ENCODE peak calls at places on chromosome 14, in four cellular contexts. U is neural progenitor cell, B is thoracic aorta, Y is pancreas. L is an unnamed sample. For H3K4me1 and H3K9me3, the result is how much of the 10 kb centered on the place peaks cover.

GRCh38 chr14:54564071-54564798 is 2.7 kb upstream of the SAMD4A start:
- DNase-seq in U (peak), B (no peak), Y (no peak), L (peak)

GRCh38 chr14:101552786-101553231 is 8.5 kb upstream of the DIO3 start:
- DNase-seq in U (no peak), B (no peak), Y (no peak), L (no peak)

GRCh38 chr14:71403673-71404072 is 496.4 kb downstream of the PCNX1 start:
- DNase-seq in U (no peak), B (no peak), Y (no peak), L (no peak)

GRCh38 chr14:105089746-105090492 is 24.7 kb upstream of the GPR132 start:
- DNase-seq in U (no peak), B (no peak), Y (peak), L (no peak)

GRCh38 chr14:51095854-51096823 is 1.2 kb upstream of the TRIM9 start:
- DNase-seq in U (peak), B (peak), Y (peak), L (no peak)

GRCh38 chr14:59529189-59529588 is 44.9 kb downstream of the JKAMP start:
- DNase-seq in U (no peak), B (no peak), Y (no peak), L (no peak)

GRCh38 chr14:52131640-52132320 is 62.9 kb upstream of the NID2 start:
- DNase-seq in U (peak), B (peak), Y (peak), L (no peak)

GRCh38 chr14:25406818-25407217 is 356.9 kb upstream of the STXBP6 start:
- DNase-seq in U (peak), B (no peak), Y (no peak), L (no peak)

GRCh38 chr14:68574461-68574860 is 218.4 kb downstream of the ZFP36L1 start:
- DNase-seq in U (no peak), B (no peak), Y (no peak), L (no peak)

GRCh38 chr14:74400328-74400727 is 25.7 kb downstream of the SYNDIG1L start:
- DNase-seq in U (peak), B (no peak), Y (no peak), L (no peak)

GRCh38 chr14:32635103-32635719 is 303.5 kb upstream of the NPAS3 start:
- DNase-seq in U (no peak), B (no peak), Y (no peak), L (no peak)

GRCh38 chr14:104866451-104867370 is 1.6 kb downstream of the CEP170B start:
- DNase-seq in U (peak), B (no peak), Y (no peak), L (no peak)

GRCh38 chr14:74988131-74988530 is 14.6 kb upstream of the EIF2B2 start:
- DNase-seq in U (no peak), B (no peak), Y (no peak), L (no peak)

GRCh38 chr14:95293474-95293873 is 26.2 kb downstream of the CLMN start:
- DNase-seq in U (no peak), B (no peak), Y (no peak), L (no peak)

GRCh38 chr14:35404496-35405303 is at the start of gene NFKBIA:
- DNase-seq in U (peak), B (no peak), Y (peak), L (peak)

GRCh38 chr14:102437997-102438922 is 71.3 kb downstream of the ANKRD9 start:
- DNase-seq in U (peak), B (peak), Y (peak), L (peak)

GRCh38 chr14:103527408-103528157 is 1.4 kb upstream of the TRMT61A start:
- DNase-seq in U (no peak), B (no peak), Y (no peak), L (no peak)

GRCh38 chr14:93045211-93045674 is 70.5 kb downstream of the ITPK1 start:
- DNase-seq in U (peak), B (no peak), Y (no peak), L (no peak)

GRCh38 chr14:91223028-91223783 is 21.3 kb downstream of the GPR68 start:
- DNase-seq in U (no peak), B (no peak), Y (no peak), L (no peak)

GRCh38 chr14:49512147-49512551 is 74.0 kb downstream of the RPS29 start:
- DNase-seq in U (no peak), B (no peak), Y (no peak), L (no peak)

GRCh38 chr14:40417777-40418401 is 985.7 kb upstream of the FBXO33 start:
- DNase-seq in U (peak), B (no peak), Y (peak), L (no peak)

GRCh38 chr14:27427796-27428195 is 830.0 kb upstream of the NOVA1 start:
- DNase-seq in U (no peak), B (no peak), Y (no peak), L (no peak)

GRCh38 chr14:101350710-101351109 is 210.6 kb upstream of the DIO3 start:
- DNase-seq in U (no peak), B (no peak), Y (no peak), L (no peak)

GRCh38 chr14:61893371-61893940 is 131.2 kb downstream of the SNAPC1 start:
- DNase-seq in U (no peak), B (no peak), Y (no peak), L (no peak)

GRCh38 chr14:61891251-61891650 is 129.0 kb downstream of the SNAPC1 start:
- DNase-seq in U (peak), B (no peak), Y (no peak), L (no peak)

GRCh38 chr14:61894452-61895077 is 132.3 kb downstream of the SNAPC1 start:
- DNase-seq in U (peak), B (no peak), Y (peak), L (no peak)

GRCh38 chr14:61889914-61890351 is 127.7 kb downstream of the SNAPC1 start:
- DNase-seq in U (no peak), B (no peak), Y (no peak), L (peak)

DNA sequence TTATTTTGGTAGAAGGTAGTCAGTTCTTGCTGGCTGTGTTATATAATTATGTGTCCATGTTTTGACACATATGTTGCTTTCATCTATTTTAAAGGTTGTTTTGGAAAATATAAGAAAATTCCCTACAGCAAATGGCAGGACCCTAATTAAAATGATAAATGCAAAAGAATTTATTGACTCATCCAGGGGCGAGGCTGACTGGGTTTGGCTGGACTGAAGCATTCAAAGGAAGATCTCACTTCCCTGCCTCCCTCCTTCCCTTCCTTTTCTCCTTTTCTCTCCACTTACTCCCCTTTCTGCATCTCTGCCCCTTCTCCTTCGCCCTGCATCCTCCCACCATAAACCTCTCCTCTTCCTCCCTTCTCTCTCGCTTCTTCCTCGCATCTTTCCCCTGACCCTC is 129.6 kb downstream of the SNAPC1 start:
- DNase-seq in U (no peak), B (no peak), Y (no peak), L (no peak)
- H3K4me1 ChIP-seq in U (under half), B (under half), Y (under half), L (under half)

GRCh38 chr14:85248881-85249635 is 280.9 kb upstream of the FLRT2 start:
- DNase-seq in U (no peak), B (no peak), Y (peak), L (no peak)
- H3K27ac ChIP-seq in U (no peak), B (no peak), Y (no peak), L (no peak)

GRCh38 chr14:37027188-37027824 is 145.1 kb downstream of the SLC25A21 start:
- DNase-seq in U (no peak), B (no peak), Y (no peak), L (no peak)
- H3K9me3 ChIP-seq in U (under half), B (under half), Y (under half), L (under half)

DNA sequence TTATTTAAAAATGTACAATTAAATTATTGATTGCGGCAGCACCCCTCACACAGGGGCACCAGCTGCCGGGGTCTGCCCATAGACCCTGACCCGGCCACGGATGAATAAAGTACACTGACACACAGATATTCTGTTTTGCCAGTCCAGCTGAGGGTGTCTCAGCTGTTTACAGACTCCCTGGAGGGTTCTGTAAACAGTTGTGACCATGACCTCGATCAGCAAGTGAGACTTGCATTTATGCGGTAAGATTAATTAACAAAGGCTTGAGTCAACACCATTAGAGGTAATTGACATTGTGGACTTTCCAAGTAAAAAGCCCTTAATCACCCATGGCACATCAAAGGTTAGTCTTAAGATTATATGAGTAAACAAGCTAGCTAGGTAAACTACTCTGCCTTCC is 94.3 kb downstream of the FUT8 start:
- DNase-seq in U (no peak), B (no peak), Y (no peak), L (no peak)
- H3K4me1 ChIP-seq in U (under half), B (under half), Y (under half), L (under half)